ENCODE peak calls at places on chromosomes 5 and 9, in four cellular contexts. I, O, Q and R are unnamed samples. For H3K4me1, the result is how much of the 10 kb centered on the place peaks cover.

GRCh38 chr5:140785905-140786686 is at the start of gene PCDHA1:
- DNase-seq in I (peak), O (no peak), Q (no peak), R (no peak)

GRCh38 chr9:107487521-107488399 is 1.8 kb downstream of the KLF4 start:
- DNase-seq in I (no peak), O (peak), Q (peak), R (no peak)

GRCh38 chr9:128108784-128109709 is 18.5 kb downstream of the PTGES2 start:
- DNase-seq in I (no peak), O (no peak), Q (no peak), R (no peak)

GRCh38 chr9:107336718-107337360 is 53.8 kb downstream of the RAD23B start:
- DNase-seq in I (no peak), O (peak), Q (peak), R (peak)

GRCh38 chr5:132225165-132226032 is 2.3 kb downstream of the P4HA2 start:
- DNase-seq in I (no peak), O (peak), Q (peak), R (peak)

GRCh38 chr5:141223112-141223783 is at the start of gene PCDHB14:
- DNase-seq in I (peak), O (no peak), Q (peak), R (no peak)

GRCh38 chr9:36791204-36791948 is 218.7 kb downstream of the MELK start:
- DNase-seq in I (no peak), O (no peak), Q (no peak), R (no peak)

GRCh38 chr5:120415985-120416384 is 48.1 kb upstream of the PRR16 start:
- DNase-seq in I (no peak), O (no peak), Q (no peak), R (no peak)

GRCh38 chr9:109907810-109908458 is 127.9 kb downstream of the PALM2AKAP2 start:
- DNase-seq in I (peak), O (no peak), Q (no peak), R (no peak)

GRCh38 chr5:138448481-138449398 is 9.9 kb downstream of the REEP2 start:
- DNase-seq in I (no peak), O (no peak), Q (peak), R (no peak)

GRCh38 chr9:136309101-136309801 is 5.4 kb upstream of the CCDC187 start:
- DNase-seq in I (no peak), O (no peak), Q (no peak), R (no peak)

GRCh38 chr5:132839426-132840301 is 9.2 kb upstream of the SHROOM1 start:
- DNase-seq in I (no peak), O (no peak), Q (peak), R (peak)

GRCh38 chr5:97231025-97231636 is 48.1 kb upstream of the RIOK2 start:
- DNase-seq in I (peak), O (peak), Q (peak), R (peak)

GRCh38 chr5:96175090-96175489 is 213.4 kb upstream of the ELL2 start:
- DNase-seq in I (peak), O (no peak), Q (no peak), R (no peak)

GRCh38 chr5:84603557-84604185 is 219.0 kb upstream of the EDIL3 start:
- DNase-seq in I (no peak), O (no peak), Q (peak), R (peak)

GRCh38 chr5:68953885-68954617 is 139.8 kb upstream of the SLC30A5 start:
- DNase-seq in I (no peak), O (no peak), Q (peak), R (no peak)

GRCh38 chr9:136799079-136799853 is 3.1 kb downstream of the CCDC183 start:
- DNase-seq in I (no peak), O (peak), Q (no peak), R (no peak)

GRCh38 chr9:87250205-87250604 is 247.5 kb upstream of the DAPK1 start:
- DNase-seq in I (no peak), O (no peak), Q (no peak), R (no peak)

GRCh38 chr5:167688731-167689130 is 602.7 kb upstream of the WWC1 start:
- DNase-seq in I (no peak), O (no peak), Q (no peak), R (no peak)

GRCh38 chr9:107784235-107784958 is 294.8 kb upstream of the KLF4 start:
- DNase-seq in I (no peak), O (peak), Q (peak), R (peak)

GRCh38 chr5:82808960-82809359 is 268.2 kb downstream of the TMEM167A start:
- DNase-seq in I (no peak), O (no peak), Q (peak), R (no peak)

GRCh38 chr5:53381-54174 is 38.4 kb upstream of the PLEKHG4B start:
- DNase-seq in I (no peak), O (peak), Q (no peak), R (no peak)

GRCh38 chr9:126894052-126894603 is 20.5 kb upstream of the RALGPS1 start:
- DNase-seq in I (no peak), O (no peak), Q (no peak), R (no peak)

GRCh38 chr9:32725066-32725860 is 58.1 kb upstream of the TMEM215 start:
- DNase-seq in I (no peak), O (no peak), Q (no peak), R (no peak)

GRCh38 chr9:108056805-108057386 is 567.3 kb upstream of the KLF4 start:
- DNase-seq in I (no peak), O (no peak), Q (peak), R (peak)

GRCh38 chr9:21778300-21778699 is 24.1 kb upstream of the MTAP start:
- DNase-seq in I (no peak), O (no peak), Q (peak), R (no peak)

GRCh38 chr5:133942589-133943474 is 25.6 kb downstream of the C5orf15 start:
- DNase-seq in I (no peak), O (peak), Q (no peak), R (no peak)

GRCh38 chr9:124256517-124257069 is 1.2 kb upstream of the NEK6 start:
- DNase-seq in I (peak), O (no peak), Q (peak), R (peak)

GRCh38 chr9:132670816-132671371 is 630 bp downstream of the GTF3C4 start:
- DNase-seq in I (peak), O (no peak), Q (peak), R (no peak)

GRCh38 chr9:20351715-20352114 is 270.6 kb downstream of the MLLT3 start:
- DNase-seq in I (no peak), O (no peak), Q (no peak), R (peak)

GRCh38 chr5:13660072-13660471 is 284.4 kb downstream of the DNAH5 start:
- DNase-seq in I (no peak), O (no peak), Q (no peak), R (no peak)

GRCh38 chr5:17089001-17089400 is 128.4 kb upstream of the BASP1 start:
- DNase-seq in I (no peak), O (no peak), Q (no peak), R (no peak)

GRCh38 chr9:112002847-112003457 is 106.3 kb downstream of the UGCG start:
- DNase-seq in I (no peak), O (no peak), Q (peak), R (no peak)

GRCh38 chr9:98411981-98412561 is 156.6 kb upstream of the TBC1D2 start:
- DNase-seq in I (no peak), O (no peak), Q (no peak), R (no peak)

GRCh38 chr5:124179788-124180187 is 566.7 kb downstream of the ZNF608 start:
- DNase-seq in I (no peak), O (no peak), Q (no peak), R (no peak)

GRCh38 chr5:60604771-60605170 is 95.2 kb downstream of the DEPDC1B start:
- DNase-seq in I (no peak), O (no peak), Q (no peak), R (no peak)

GRCh38 chr5:16735092-16735970 is 118.5 kb upstream of the RETREG1 start:
- DNase-seq in I (no peak), O (no peak), Q (no peak), R (no peak)

DNA sequence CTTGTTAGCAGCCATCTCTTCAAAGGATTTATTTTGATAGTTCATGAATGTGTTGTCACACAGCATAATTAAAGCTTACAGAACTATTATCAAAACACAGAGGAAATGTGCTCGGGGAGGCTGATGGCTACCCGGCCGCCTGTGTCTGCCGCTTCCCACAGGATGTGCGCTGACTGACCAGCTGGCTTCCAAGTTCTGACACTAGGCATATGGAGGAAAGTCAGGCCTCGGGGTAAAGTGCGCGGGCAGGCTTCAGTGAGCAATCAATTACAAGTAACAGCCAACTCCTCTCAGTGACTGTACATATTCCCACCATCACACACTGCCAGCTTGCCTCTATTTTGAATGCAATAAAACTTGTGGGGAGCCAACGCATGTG is 77.5 kb downstream of the EBF1 start:
- DNase-seq in I (no peak), O (peak), Q (peak), R (peak)
- H3K27ac ChIP-seq in I (no peak), O (no peak), Q (peak), R (no peak)

GRCh38 chr5:150397749-150398431 is 14.8 kb downstream of the CD74 start:
- DNase-seq in I (no peak), O (no peak), Q (no peak), R (no peak)
- TF ChIP-seq CTCF in I (peak), O (no peak), Q (no peak), R (no peak)

DNA sequence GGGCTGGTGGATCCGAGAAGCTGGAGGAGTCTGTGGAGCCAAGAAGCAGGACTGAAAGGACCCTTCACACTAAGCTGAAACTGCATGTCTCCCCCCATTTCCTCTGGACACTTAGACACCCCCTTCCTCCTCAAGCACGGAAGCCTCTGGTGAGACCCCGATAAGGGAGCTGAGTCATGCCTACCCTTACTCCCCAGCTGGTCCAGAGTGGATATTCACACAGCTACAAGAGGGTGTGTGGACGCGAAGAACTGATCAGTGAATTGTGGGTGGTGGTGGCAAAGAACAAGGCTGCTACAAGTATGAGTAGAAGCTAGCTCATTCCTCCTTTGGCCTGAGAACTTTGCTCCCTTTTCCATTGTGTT is 4.3 kb downstream of the TLN1 start:
- DNase-seq in I (no peak), O (no peak), Q (no peak), R (no peak)
- H3K4me1 ChIP-seq in I (under half), O (under half), Q (under half), R (under half)

DNA sequence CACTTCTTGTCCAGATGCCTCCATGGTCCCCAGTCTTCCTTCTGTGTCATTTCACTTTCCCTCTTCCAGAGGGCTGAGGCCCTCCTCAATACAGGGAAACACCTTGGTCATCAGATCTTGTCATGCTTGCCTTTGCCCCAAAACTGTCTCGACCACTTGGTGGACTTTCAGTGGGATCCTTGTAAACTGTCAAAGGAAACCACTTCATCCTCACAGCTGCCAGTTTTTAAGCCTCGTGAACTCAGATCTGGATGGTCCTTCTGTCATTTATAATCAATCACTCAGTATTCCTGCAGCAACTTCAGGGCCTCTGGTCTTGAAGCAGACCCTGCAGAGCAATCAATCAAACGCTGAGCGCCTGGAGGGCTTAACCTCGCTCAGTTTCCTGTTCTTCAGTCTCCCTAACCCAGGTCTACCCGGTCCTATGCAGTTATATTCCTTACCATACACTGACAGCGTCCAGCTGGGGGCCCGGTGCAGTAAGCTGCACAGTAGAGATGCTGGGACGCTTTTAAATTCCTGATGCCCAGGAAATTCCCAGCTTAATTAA is 74.6 kb downstream of the GOLPH3 start:
- DNase-seq in I (no peak), O (no peak), Q (no peak), R (no peak)
- H3K27ac ChIP-seq in I (no peak), O (peak), Q (no peak), R (no peak)

GRCh38 chr5:34685485-34686197 is 29.5 kb downstream of the RAI14 start:
- DNase-seq in I (no peak), O (no peak), Q (peak), R (peak)

GRCh38 chr5:34682926-34683623 is 26.9 kb downstream of the RAI14 start:
- DNase-seq in I (no peak), O (peak), Q (no peak), R (peak)

GRCh38 chr5:34686762-34687268 is 30.7 kb downstream of the RAI14 start:
- DNase-seq in I (no peak), O (peak), Q (peak), R (peak)

GRCh38 chr5:34684980-34685352 is 28.8 kb downstream of the RAI14 start:
- DNase-seq in I (no peak), O (no peak), Q (no peak), R (no peak)

DNA sequence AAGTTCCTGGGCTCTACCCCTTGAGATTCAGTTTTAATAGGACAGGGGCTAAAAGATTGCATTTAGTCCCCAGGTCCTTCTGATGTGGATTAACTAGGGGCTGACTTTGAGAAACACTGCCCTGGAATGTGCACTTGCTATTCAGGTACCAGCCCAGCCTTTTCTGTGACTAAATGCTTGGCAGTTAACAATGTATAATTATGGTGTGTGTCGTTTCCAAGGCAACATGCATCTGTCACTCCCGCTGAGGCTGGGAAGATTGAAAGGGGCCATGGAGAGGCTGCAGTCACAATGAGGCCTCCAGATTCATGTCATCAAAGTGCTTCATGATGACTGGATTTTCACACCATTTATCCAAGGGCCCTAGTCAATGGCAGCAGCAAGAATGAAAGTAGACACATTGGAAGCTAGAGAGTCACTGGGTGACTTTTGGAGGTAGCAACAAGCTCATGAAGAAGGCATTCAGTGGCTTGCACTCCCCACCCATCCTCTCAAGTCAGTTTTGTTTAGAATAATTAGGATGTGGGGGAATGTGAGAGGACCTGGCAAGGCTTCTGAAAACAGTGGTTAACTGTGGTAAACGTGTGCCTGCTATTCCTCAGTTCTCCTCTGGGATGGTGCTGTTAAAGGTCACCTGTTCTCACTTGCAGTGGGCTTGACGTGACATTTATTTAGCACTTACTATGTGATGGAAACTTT is 28.3 kb downstream of the RAI14 start:
- DNase-seq in I (no peak), O (peak), Q (peak), R (peak)
- TF ChIP-seq CTCF in I (no peak), O (no peak), Q (no peak), R (peak)

GRCh38 chr9:129886226-129887174 is 51.2 kb downstream of the USP20 start:
- DNase-seq in I (no peak), O (no peak), Q (no peak), R (no peak)

GRCh38 chr9:129885670-129886106 is 50.4 kb downstream of the USP20 start:
- DNase-seq in I (peak), O (peak), Q (peak), R (peak)

GRCh38 chr9:129885018-129885669 is 49.9 kb downstream of the USP20 start:
- DNase-seq in I (peak), O (peak), Q (no peak), R (no peak)

GRCh38 chr9:129881547-129882324 is 46.5 kb downstream of the USP20 start:
- DNase-seq in I (no peak), O (no peak), Q (no peak), R (no peak)

DNA sequence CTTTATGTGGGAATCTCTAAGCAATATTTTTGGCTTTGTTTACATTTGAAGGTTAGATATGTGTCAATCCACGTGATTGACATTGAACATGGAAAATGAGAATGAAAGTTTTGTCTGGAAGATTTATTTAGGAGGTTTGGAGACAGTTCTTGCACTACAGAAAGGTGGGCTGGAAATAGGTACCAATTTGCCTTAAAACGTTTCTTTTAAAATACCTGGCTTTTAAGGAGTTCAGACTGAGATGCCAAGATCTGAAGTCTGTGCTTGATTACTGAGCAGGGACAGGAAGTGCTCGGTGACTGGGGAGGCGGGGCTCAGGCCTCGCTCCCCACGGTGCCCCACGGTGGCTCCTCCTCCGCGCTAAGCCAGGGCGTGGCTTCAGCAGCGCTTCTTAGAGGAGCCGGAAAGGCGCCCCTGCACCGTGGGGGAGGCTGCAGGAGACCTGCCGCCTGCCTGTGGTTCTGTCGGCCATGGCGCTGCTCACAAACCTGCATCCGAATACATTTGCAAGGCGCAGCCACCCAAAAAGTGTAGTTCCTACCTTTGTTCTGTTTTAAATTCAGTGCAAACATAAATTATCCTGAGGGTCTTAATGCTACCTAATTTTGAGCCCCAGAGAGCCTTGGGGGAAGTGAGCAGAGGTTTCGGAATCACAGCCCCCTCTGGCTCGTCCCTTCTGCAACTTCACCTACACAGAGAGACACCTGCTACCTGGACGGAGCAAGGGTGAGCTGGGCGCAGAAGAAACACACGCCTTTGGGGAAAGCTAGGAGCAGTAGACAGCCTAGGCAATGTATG is 49.2 kb downstream of the USP20 start:
- DNase-seq in I (peak), O (peak), Q (peak), R (peak)
- H3K4me1 ChIP-seq in I (half or more), O (under half), Q (under half), R (under half)

DNA sequence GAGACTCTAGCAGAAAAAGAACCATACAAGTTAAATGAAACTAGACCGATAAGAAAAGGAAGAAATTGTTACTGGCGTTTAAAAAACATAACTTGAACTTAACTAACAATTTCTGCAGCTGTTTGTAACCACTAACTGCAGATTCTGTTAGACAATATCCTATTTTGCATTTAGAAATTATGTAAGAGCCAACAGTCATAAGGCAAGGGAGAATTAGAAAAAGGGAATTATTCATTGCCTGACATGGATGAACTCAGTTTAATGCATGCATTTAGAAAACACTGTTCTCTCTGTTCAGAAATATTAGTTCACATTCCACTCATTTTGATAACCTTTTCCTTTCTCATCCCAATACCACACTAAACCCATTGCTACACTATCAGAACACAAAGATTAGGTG is 96.4 kb downstream of the FNBP1 start:
- DNase-seq in I (no peak), O (no peak), Q (no peak), R (no peak)
- H3K27ac ChIP-seq in I (peak), O (peak), Q (no peak), R (no peak)